ENCODE peak calls at places on chromosomes 2 and 18, in ten cellular contexts. T, O, A, D, U, G, F, M, W and P are unnamed samples.

GRCh38 chr18:46646468-46646867 is 10.6 kb downstream of the LOXHD1 start:
- DNase-seq in T (no peak), O (no peak), A (no peak), D (no peak), U (no peak), G (no peak), F (no peak), M (no peak), W (no peak), P (no peak)

GRCh38 chr2:26521054-26521912 is 43.4 kb upstream of the OTOF start:
- DNase-seq in T (peak), O (peak), A (no peak), D (peak), U (peak), G (no peak), F (peak), M (peak), W (no peak), P (peak)

GRCh38 chr18:9825571-9826073 is 60.2 kb upstream of the TXNDC2 start:
- DNase-seq in T (no peak), O (peak), A (no peak), D (peak), U (no peak), G (peak), F (peak), M (peak), W (no peak), P (no peak)

GRCh38 chr2:219309278-219309677 is at the start of gene PTPRN:
- DNase-seq in T (peak), O (peak), A (no peak), D (peak), U (peak), G (no peak), F (no peak), M (no peak), W (no peak), P (no peak)

GRCh38 chr2:43737097-43737854 is 36.6 kb upstream of the DYNC2LI1 start:
- DNase-seq in T (no peak), O (no peak), A (peak), D (peak), U (no peak), G (no peak), F (peak), M (no peak), W (no peak), P (no peak)

GRCh38 chr18:74532511-74533025 is 1.7 kb upstream of the CNDP1 start:
- DNase-seq in T (no peak), O (no peak), A (no peak), D (no peak), U (no peak), G (no peak), F (no peak), M (no peak), W (no peak), P (no peak)

GRCh38 chr2:158457092-158457825 is 507 bp downstream of the PKP4 start:
- DNase-seq in T (peak), O (peak), A (peak), D (peak), U (peak), G (peak), F (peak), M (peak), W (peak), P (no peak)

GRCh38 chr2:43293744-43294695 is 67.6 kb upstream of the ZFP36L2 start:
- DNase-seq in T (no peak), O (peak), A (peak), D (peak), U (no peak), G (peak), F (peak), M (peak), W (no peak), P (peak)

GRCh38 chr2:202121532-202122166 is 48.6 kb downstream of the KIAA2012 start:
- DNase-seq in T (no peak), O (no peak), A (peak), D (no peak), U (no peak), G (no peak), F (no peak), M (no peak), W (no peak), P (no peak)

GRCh38 chr2:9138507-9139085 is 68.0 kb upstream of the ASAP2 start:
- DNase-seq in T (peak), O (no peak), A (no peak), D (peak), U (no peak), G (no peak), F (peak), M (no peak), W (no peak), P (no peak)

GRCh38 chr2:163852616-163853015 is 116.8 kb upstream of the FIGN start:
- DNase-seq in T (no peak), O (no peak), A (no peak), D (no peak), U (no peak), G (peak), F (no peak), M (no peak), W (no peak), P (no peak)

GRCh38 chr2:132923787-132924186 is 253.8 kb upstream of the LYPD1 start:
- DNase-seq in T (no peak), O (no peak), A (no peak), D (peak), U (no peak), G (no peak), F (no peak), M (no peak), W (no peak), P (no peak)

GRCh38 chr2:219433666-219434467 is 776 bp upstream of the SPEG start:
- DNase-seq in T (no peak), O (peak), A (no peak), D (peak), U (no peak), G (no peak), F (peak), M (no peak), W (no peak), P (no peak)

GRCh38 chr2:112665113-112665780 is 19.5 kb downstream of the SLC20A1 start:
- DNase-seq in T (no peak), O (no peak), A (no peak), D (no peak), U (no peak), G (peak), F (no peak), M (no peak), W (no peak), P (no peak)

GRCh38 chr2:47076586-47077441 is 78.3 kb downstream of the STPG4 start:
- DNase-seq in T (no peak), O (peak), A (peak), D (peak), U (no peak), G (peak), F (peak), M (peak), W (no peak), P (peak)

GRCh38 chr2:133825778-133826177 is 257.5 kb upstream of the NCKAP5 start:
- DNase-seq in T (no peak), O (no peak), A (no peak), D (no peak), U (no peak), G (no peak), F (no peak), M (no peak), W (no peak), P (no peak)

GRCh38 chr2:227862227-227862740 is 9.1 kb upstream of the DAW1 start:
- DNase-seq in T (no peak), O (peak), A (no peak), D (peak), U (peak), G (no peak), F (peak), M (peak), W (no peak), P (no peak)

GRCh38 chr2:217484046-217484445 is 518.7 kb downstream of the TNS1 start:
- DNase-seq in T (no peak), O (no peak), A (no peak), D (no peak), U (no peak), G (no peak), F (no peak), M (no peak), W (no peak), P (no peak)